ENCODE peak calls at places on chromosomes 2 and 18, in nine cellular contexts. S, E, W, K, I, V, R, O and X are unnamed samples.

GRCh38 chr2:207239222-207239674 is 73.5 kb upstream of the KLF7 start:
- DNase-seq in S (peak), E (no peak), W (no peak), K (no peak), I (no peak), V (no peak), R (no peak), O (no peak), X (no peak)

GRCh38 chr2:152715854-152716428 is 1.3 kb downstream of the PRPF40A start:
- DNase-seq in S (no peak), E (no peak), W (peak), K (peak), I (peak), V (no peak), R (no peak), O (peak), X (no peak)

GRCh38 chr2:49616800-49617199 is 462.5 kb upstream of the FSHR start:
- DNase-seq in S (peak), E (peak), W (peak), K (peak), I (peak), V (peak), R (no peak), O (peak), X (no peak)

GRCh38 chr2:98822301-98823164 is 91.6 kb upstream of the MGAT4A start:
- DNase-seq in S (no peak), E (no peak), W (no peak), K (no peak), I (peak), V (no peak), R (peak), O (peak), X (peak)

GRCh38 chr2:113720167-113720566 is 36.3 kb downstream of the SLC35F5 start:
- DNase-seq in S (no peak), E (no peak), W (peak), K (peak), I (no peak), V (no peak), R (no peak), O (peak), X (no peak)

GRCh38 chr2:44799754-44800153 is 141.7 kb upstream of the SIX3 start:
- DNase-seq in S (no peak), E (no peak), W (no peak), K (no peak), I (no peak), V (no peak), R (no peak), O (no peak), X (no peak)

GRCh38 chr2:120305296-120305695 is 40.6 kb upstream of the INHBB start:
- DNase-seq in S (no peak), E (no peak), W (no peak), K (peak), I (peak), V (no peak), R (no peak), O (peak), X (no peak)

GRCh38 chr2:84963692-84964405 is 7.1 kb upstream of the KCMF1 start:
- DNase-seq in S (peak), E (no peak), W (no peak), K (no peak), I (no peak), V (no peak), R (no peak), O (no peak), X (no peak)

GRCh38 chr18:32730620-32731021 is 42.2 kb downstream of the KLHL14 start:
- DNase-seq in S (peak), E (peak), W (no peak), K (peak), I (no peak), V (peak), R (no peak), O (no peak), X (no peak)

GRCh38 chr18:12657048-12657848 is 659 bp downstream of the SPIRE1 start:
- DNase-seq in S (peak), E (peak), W (no peak), K (peak), I (peak), V (peak), R (no peak), O (peak), X (no peak)

GRCh38 chr18:35661483-35662146 is 80.1 kb downstream of the GALNT1 start:
- DNase-seq in S (peak), E (no peak), W (peak), K (no peak), I (no peak), V (peak), R (no peak), O (peak), X (no peak)

GRCh38 chr2:26174691-26175181 is 1.8 kb downstream of the GAREM2 start:
- DNase-seq in S (no peak), E (no peak), W (no peak), K (no peak), I (no peak), V (no peak), R (no peak), O (no peak), X (no peak)

GRCh38 chr2:121890041-121890440 is 134.6 kb downstream of the TSN start:
- DNase-seq in S (no peak), E (no peak), W (no peak), K (no peak), I (no peak), V (no peak), R (no peak), O (no peak), X (no peak)

GRCh38 chr2:175207741-175208438 is 26.4 kb upstream of the ATP5MC3 start:
- DNase-seq in S (no peak), E (peak), W (no peak), K (peak), I (no peak), V (peak), R (no peak), O (no peak), X (no peak)

GRCh38 chr2:39893616-39894015 is 114.6 kb upstream of the THUMPD2 start:
- DNase-seq in S (peak), E (no peak), W (no peak), K (no peak), I (no peak), V (no peak), R (no peak), O (no peak), X (no peak)

GRCh38 chr18:47736376-47737140 is 193.9 kb downstream of the SMAD2 start:
- DNase-seq in S (no peak), E (no peak), W (no peak), K (no peak), I (no peak), V (no peak), R (no peak), O (no peak), X (no peak)

GRCh38 chr2:63667132-63667531 is 78.4 kb downstream of the MDH1 start:
- DNase-seq in S (peak), E (no peak), W (no peak), K (peak), I (no peak), V (no peak), R (no peak), O (no peak), X (no peak)

GRCh38 chr2:188292446-188293239 is 969 bp downstream of the GULP1 start:
- DNase-seq in S (peak), E (peak), W (no peak), K (peak), I (peak), V (peak), R (no peak), O (peak), X (no peak)

GRCh38 chr2:40760071-40760666 is 308.3 kb upstream of the SLC8A1 start:
- DNase-seq in S (peak), E (no peak), W (peak), K (peak), I (peak), V (peak), R (no peak), O (peak), X (no peak)

GRCh38 chr18:13137041-13137938 is 81.3 kb upstream of the LDLRAD4 start:
- DNase-seq in S (no peak), E (peak), W (no peak), K (peak), I (no peak), V (no peak), R (no peak), O (peak), X (no peak)

GRCh38 chr2:20451346-20451745 is 4.5 kb downstream of the RHOB start:
- DNase-seq in S (peak), E (no peak), W (no peak), K (no peak), I (no peak), V (no peak), R (no peak), O (no peak), X (no peak)

GRCh38 chr2:209933499-209934458 is 68.7 kb upstream of the RPE start:
- DNase-seq in S (peak), E (no peak), W (no peak), K (no peak), I (no peak), V (peak), R (no peak), O (no peak), X (no peak)

GRCh38 chr18:67092141-67092540 is 424.4 kb downstream of the DSEL start:
- DNase-seq in S (no peak), E (no peak), W (no peak), K (no peak), I (no peak), V (no peak), R (no peak), O (no peak), X (no peak)

GRCh38 chr18:47113796-47114540 is 36.3 kb downstream of the HDHD2 start:
- DNase-seq in S (peak), E (no peak), W (no peak), K (no peak), I (no peak), V (no peak), R (no peak), O (peak), X (no peak)

GRCh38 chr2:29042581-29043075 is 31.7 kb downstream of the PCARE start:
- DNase-seq in S (no peak), E (no peak), W (no peak), K (no peak), I (no peak), V (peak), R (no peak), O (no peak), X (no peak)

GRCh38 chr2:99940963-99941362 is 201.4 kb downstream of the AFF3 start:
- DNase-seq in S (peak), E (no peak), W (no peak), K (no peak), I (no peak), V (no peak), R (no peak), O (no peak), X (no peak)

GRCh38 chr2:102142829-102143449 is 393 bp downstream of the IL1R1 start:
- DNase-seq in S (no peak), E (no peak), W (no peak), K (no peak), I (no peak), V (no peak), R (no peak), O (no peak), X (no peak)

GRCh38 chr18:45684341-45685115 is 39.5 kb upstream of the SLC14A1 start:
- DNase-seq in S (peak), E (no peak), W (no peak), K (no peak), I (no peak), V (no peak), R (no peak), O (no peak), X (no peak)

GRCh38 chr2:121037480-121037879 is 247.5 kb downstream of the TFCP2L1 start:
- DNase-seq in S (no peak), E (no peak), W (no peak), K (no peak), I (no peak), V (no peak), R (no peak), O (no peak), X (no peak)

GRCh38 chr2:48148841-48149240 is 242.5 kb upstream of the FBXO11 start:
- DNase-seq in S (no peak), E (no peak), W (no peak), K (no peak), I (no peak), V (no peak), R (no peak), O (no peak), X (no peak)

GRCh38 chr2:24825883-24826800 is 32.9 kb downstream of the CENPO start:
- DNase-seq in S (no peak), E (no peak), W (no peak), K (no peak), I (no peak), V (no peak), R (no peak), O (peak), X (no peak)

GRCh38 chr2:34892286-34892685 is 1293.2 kb upstream of the FAM98A start:
- DNase-seq in S (no peak), E (no peak), W (no peak), K (no peak), I (no peak), V (no peak), R (no peak), O (no peak), X (no peak)

GRCh38 chr2:178418426-178418825 is 32.5 kb downstream of the PRKRA start:
- DNase-seq in S (no peak), E (no peak), W (no peak), K (no peak), I (no peak), V (no peak), R (no peak), O (no peak), X (no peak)

GRCh38 chr18:24189007-24189528 is 50.2 kb downstream of the CABYR start:
- DNase-seq in S (no peak), E (no peak), W (no peak), K (no peak), I (no peak), V (no peak), R (no peak), O (no peak), X (no peak)

GRCh38 chr18:56635007-56635406 is 3.4 kb downstream of the TXNL1 start:
- DNase-seq in S (no peak), E (no peak), W (no peak), K (no peak), I (no peak), V (no peak), R (no peak), O (no peak), X (no peak)